ENCODE peak calls at places on chromosomes 16 and 17, in five cellular contexts. L is HCT116, Z is left ventricle myocardium inferior, M is adrenal gland, P is tibial artery. R is an unnamed sample.

GRCh38 chr17:13014801-13015200 is 3.0 kb downstream of the ELAC2 start:
- DNase-seq in L (no peak), Z (no peak), M (no peak), P (no peak), R (no peak)

GRCh38 chr16:11272484-11272883 is 945 bp downstream of the PRM3 start:
- DNase-seq in L (no peak), Z (no peak), M (no peak), P (no peak), R (no peak)

GRCh38 chr17:47239663-47240374 is 13.8 kb upstream of the ITGB3 start:
- DNase-seq in L (peak; percentile 69), Z (peak; percentile 73), M (peak; percentile 95), P (peak; percentile 93), R (peak; percentile 99)

GRCh38 chr16:58306327-58306726 is 11.5 kb upstream of the PRSS54 start:
- DNase-seq in L (peak; percentile 26), Z (no peak), M (peak; percentile 42), P (no peak), R (peak; percentile 30)

GRCh38 chr16:50640391-50640790 is 40.7 kb downstream of the SNX20 start:
- DNase-seq in L (no peak), Z (no peak), M (no peak), P (no peak), R (no peak)

GRCh38 chr16:68499011-68499410 is 40.1 kb upstream of the ZFP90 start:
- DNase-seq in L (no peak), Z (no peak), M (no peak), P (no peak), R (no peak)

GRCh38 chr17:19470529-19471261 is 59.7 kb downstream of the RNF112 start:
- DNase-seq in L (no peak), Z (peak; percentile 79), M (peak; percentile 39), P (peak; percentile 86), R (no peak)

GRCh38 chr16:31291376-31291775 is 31.6 kb downstream of the ITGAM start:
- DNase-seq in L (no peak), Z (no peak), M (no peak), P (no peak), R (no peak)

GRCh38 chr17:58587713-58588117 is 73.3 kb upstream of the MTMR4 start:
- DNase-seq in L (peak; percentile 64), Z (peak; percentile 42), M (peak; percentile 51), P (peak; percentile 29), R (peak; percentile 68)

GRCh38 chr17:4881761-4882555 is 17.4 kb upstream of the C17orf107 start:
- DNase-seq in L (no peak), Z (peak; percentile 58), M (peak; percentile 50), P (no peak), R (peak; percentile 52)

GRCh38 chr16:50310308-50311133 is 44.2 kb downstream of the ADCY7 start:
- DNase-seq in L (no peak), Z (no peak), M (no peak), P (no peak), R (no peak)

GRCh38 chr17:12047977-12048376 is 27.3 kb downstream of the MAP2K4 start:
- DNase-seq in L (no peak), Z (no peak), M (no peak), P (no peak), R (peak; percentile 35)

GRCh38 chr16:22425036-22425801 is 50.8 kb upstream of the CDR2 start:
- DNase-seq in L (no peak), Z (peak; percentile 65), M (peak; percentile 76), P (peak; percentile 48), R (no peak)

GRCh38 chr16:56914896-56915295 is 17.0 kb upstream of the HERPUD1 start:
- DNase-seq in L (no peak), Z (no peak), M (no peak), P (no peak), R (no peak)

GRCh38 chr17:13283606-13284005 is 265.8 kb upstream of the ELAC2 start:
- DNase-seq in L (no peak), Z (no peak), M (no peak), P (no peak), R (no peak)

GRCh38 chr16:56315955-56316354 is 109.4 kb downstream of the AMFR start:
- DNase-seq in L (no peak), Z (no peak), M (no peak), P (no peak), R (no peak)

GRCh38 chr17:1629647-1630310 is 1.1 kb upstream of the SLC43A2 start:
- DNase-seq in L (peak; percentile 29), Z (peak; percentile 51), M (peak; percentile 74), P (peak; percentile 45), R (peak; percentile 66)

GRCh38 chr17:77374170-77374936 is 233.6 kb downstream of the SEC14L1 start:
- DNase-seq in L (no peak), Z (peak; percentile 87), M (peak; percentile 89), P (peak; percentile 88), R (peak; percentile 90)

GRCh38 chr16:68771922-68772681 is 35.0 kb downstream of the CDH1 start:
- DNase-seq in L (no peak), Z (no peak), M (no peak), P (no peak), R (no peak)

GRCh38 chr16:12239953-12240485 is 263.5 kb downstream of the SNX29 start:
- DNase-seq in L (no peak), Z (no peak), M (no peak), P (no peak), R (peak; percentile 54)

GRCh38 chr16:77236063-77236511 is 36.9 kb downstream of the SYCE1L start:
- DNase-seq in L (no peak), Z (peak; percentile 84), M (peak; percentile 86), P (peak; percentile 76), R (peak; percentile 87)

GRCh38 chr16:52528393-52529080 is 18.4 kb downstream of the TOX3 start:
- DNase-seq in L (no peak), Z (no peak), M (no peak), P (no peak), R (no peak)

GRCh38 chr17:47742319-47743181 is 9.5 kb downstream of the TBX21 start:
- DNase-seq in L (no peak), Z (no peak), M (no peak), P (no peak), R (no peak)

GRCh38 chr17:11996722-11997146 is 541 bp downstream of the ZNF18 start:
- DNase-seq in L (peak; percentile 13), Z (no peak), M (peak; percentile 51), P (no peak), R (peak; percentile 61)

GRCh38 chr17:13619462-13619861 is 17.7 kb upstream of the HS3ST3A1 start:
- DNase-seq in L (no peak), Z (no peak), M (no peak), P (no peak), R (no peak)

GRCh38 chr17:17749921-17750320 is 68.7 kb downstream of the RAI1 start:
- DNase-seq in L (peak; percentile 42), Z (no peak), M (no peak), P (no peak), R (peak; percentile 65)

GRCh38 chr16:86725401-86725800 is 147.1 kb downstream of the FOXL1 start:
- DNase-seq in L (no peak), Z (no peak), M (no peak), P (no peak), R (no peak)

GRCh38 chr16:85395207-85395912 is 217.8 kb upstream of the GSE1 start:
- DNase-seq in L (peak; percentile 92), Z (peak; percentile 67), M (peak; percentile 93), P (peak; percentile 88), R (peak; percentile 63)

GRCh38 chr16:89064606-89065444 is 28.8 kb upstream of the ACSF3 start:
- DNase-seq in L (no peak), Z (no peak), M (no peak), P (no peak), R (no peak)

GRCh38 chr17:38746893-38747384 is 1.2 kb downstream of the PCGF2 start:
- DNase-seq in L (no peak), Z (no peak), M (peak; percentile 24), P (no peak), R (no peak)

GRCh38 chr16:66164581-66164980 is 201.9 kb upstream of the CDH5 start:
- DNase-seq in L (no peak), Z (no peak), M (no peak), P (no peak), R (no peak)

GRCh38 chr17:81397314-81398169 is 2.3 kb downstream of the BAHCC1 start:
- DNase-seq in L (no peak), Z (no peak), M (no peak), P (no peak), R (peak; percentile 65)

DNA sequence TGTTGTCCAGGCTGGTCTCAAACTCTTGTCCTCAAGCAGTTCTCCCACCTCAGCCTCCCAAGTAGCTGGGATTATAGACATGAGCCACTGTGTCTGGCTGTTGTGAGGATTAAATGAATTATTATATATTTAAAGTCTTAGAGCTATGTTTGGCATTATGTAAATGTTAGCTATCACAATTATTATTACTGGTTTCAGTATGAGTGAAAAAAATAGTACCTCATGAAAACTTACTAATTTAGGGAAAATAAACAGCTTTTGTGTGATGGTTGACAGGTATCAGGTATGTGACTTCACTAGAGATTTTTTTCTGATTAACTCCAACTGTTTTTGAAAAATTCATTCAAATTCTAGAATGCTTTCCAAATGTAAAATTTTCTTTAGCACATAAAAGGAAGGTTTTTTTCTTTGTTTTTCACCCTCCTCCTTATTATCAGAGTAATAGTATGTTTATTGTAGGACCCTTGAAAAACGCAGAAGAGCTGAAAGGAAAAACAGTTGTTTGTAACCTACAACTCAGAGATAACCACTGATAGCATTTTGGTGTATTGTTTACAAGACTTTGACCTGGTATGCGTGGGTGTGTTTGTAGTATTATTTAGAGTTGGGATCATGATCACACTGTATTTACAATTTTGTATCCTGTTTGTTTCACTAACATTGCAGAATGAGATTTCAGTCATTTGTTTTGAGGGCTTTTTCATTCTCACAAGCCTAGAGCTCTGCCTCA is 13.2 kb downstream of the NLK start:
- DNase-seq in L (no peak), Z (no peak), M (no peak), P (no peak), R (no peak)
- H3K4me1 ChIP-seq in L (no peaks in the 10 kb centered on the region), Z (peaks cover 84% of the 10 kb centered on the region), M (peaks cover 19% of the 10 kb centered on the region), P (peaks cover 6% of the 10 kb centered on the region), R (no peaks in the 10 kb centered on the region)

GRCh38 chr16:27264151-27264550 is 4.4 kb downstream of the NSMCE1 start:
- DNase-seq in L (peak; percentile 57), Z (no peak), M (peak; percentile 62), P (no peak), R (peak; percentile 50)
- H3K4me1 ChIP-seq in L (peaks cover 32% of the 10 kb centered on the region), Z (peaks cover 21% of the 10 kb centered on the region), M (peaks cover 3% of the 10 kb centered on the region), P (peaks cover 3% of the 10 kb centered on the region), R (peaks cover 31% of the 10 kb centered on the region)

DNA sequence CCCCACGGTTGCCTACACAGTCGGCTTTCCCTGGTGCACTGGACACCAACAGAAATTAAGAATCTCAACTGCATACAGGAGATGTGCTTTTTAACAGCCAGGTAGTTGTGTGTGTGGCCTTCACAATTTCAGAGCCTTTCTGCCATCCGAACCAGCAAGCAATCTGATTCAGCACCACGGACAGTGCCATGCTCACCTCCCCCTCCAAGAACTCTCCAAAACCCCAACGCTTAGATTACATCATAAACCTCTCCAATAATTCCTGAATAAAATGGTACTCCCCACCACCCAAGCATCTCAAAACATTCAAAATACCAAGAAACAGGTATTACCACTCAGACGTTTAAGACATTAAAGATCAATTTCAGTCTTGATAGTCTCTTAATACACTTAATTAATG is 31.8 kb downstream of the USP7 start:
- DNase-seq in L (no peak), Z (peak; percentile 52), M (peak; percentile 66), P (peak; percentile 48), R (peak; percentile 42)
- H3K4me1 ChIP-seq in L (peaks cover 4% of the 10 kb centered on the region), Z (peaks cover 75% of the 10 kb centered on the region), M (no peaks in the 10 kb centered on the region), P (peaks cover 2% of the 10 kb centered on the region), R (no peaks in the 10 kb centered on the region)

DNA sequence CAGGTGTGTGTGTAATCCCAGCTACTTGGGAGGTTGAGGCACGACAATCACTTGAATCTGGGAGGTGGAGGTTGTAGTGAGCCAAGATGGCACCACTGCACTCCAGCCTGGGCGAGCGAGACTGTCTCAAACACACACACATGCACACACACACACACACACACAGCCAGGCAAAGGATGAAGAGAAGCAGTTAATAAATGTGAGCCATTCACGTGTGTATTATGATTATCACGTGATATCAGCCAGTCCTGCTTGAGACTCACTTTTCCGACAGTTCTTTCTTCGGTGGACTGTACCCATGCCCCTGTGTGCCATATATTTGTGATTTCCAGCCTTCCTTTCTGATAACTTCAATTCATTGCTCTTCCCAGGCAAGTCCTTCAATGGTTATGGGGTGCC is 119.3 kb downstream of the PRKCB start:
- DNase-seq in L (no peak), Z (no peak), M (no peak), P (no peak), R (no peak)
- H3K4me1 ChIP-seq in L (no peaks in the 10 kb centered on the region), Z (no peaks in the 10 kb centered on the region), M (no peaks in the 10 kb centered on the region), P (no peaks in the 10 kb centered on the region), R (no peaks in the 10 kb centered on the region)